ENCODE peak calls at places on chromosomes 13 and 19, in seven cellular contexts. T, V, X, A, D, H and Z are unnamed samples.

GRCh38 chr19:5271145-5271544 is 69.5 kb downstream of the PTPRS start:
- DNase-seq in T (no peak), V (peak; percentile 37), X (peak; percentile 36), A (no peak), D (no peak), H (no peak), Z (no peak)

GRCh38 chr13:30049692-30050091 is 199.3 kb upstream of the UBL3 start:
- DNase-seq in T (peak; percentile 74), V (peak; percentile 54), X (no peak), A (no peak), D (no peak), H (no peak), Z (no peak)

GRCh38 chr19:3324405-3324856 is 42.0 kb upstream of the NFIC start:
- DNase-seq in T (no peak), V (peak; percentile 51), X (peak; percentile 76), A (peak; percentile 83), D (no peak), H (no peak), Z (peak; percentile 63)

GRCh38 chr13:84139561-84140158 is 257.4 kb upstream of the SLITRK1 start:
- DNase-seq in T (no peak), V (no peak), X (no peak), A (no peak), D (no peak), H (no peak), Z (no peak)

GRCh38 chr19:3443840-3444694 is 36.3 kb downstream of the SMIM24 start:
- DNase-seq in T (no peak), V (no peak), X (no peak), A (no peak), D (no peak), H (no peak), Z (peak; percentile 42)

GRCh38 chr19:9941236-9941635 is 4.9 kb upstream of the OLFM2 start:
- DNase-seq in T (peak; percentile 30), V (no peak), X (no peak), A (no peak), D (peak; percentile 95), H (no peak), Z (no peak)

GRCh38 chr13:45047394-45048328 is 58.3 kb downstream of the GPALPP1 start:
- DNase-seq in T (peak; percentile 76), V (peak; percentile 85), X (peak; percentile 78), A (peak; percentile 70), D (peak; percentile 86), H (no peak), Z (peak; percentile 82)

GRCh38 chr13:37648604-37649003 is 50.0 kb upstream of the POSTN start:
- DNase-seq in T (peak; percentile 84), V (peak; percentile 79), X (no peak), A (no peak), D (peak; percentile 56), H (no peak), Z (no peak)

GRCh38 chr19:10113592-10113963 is 2.1 kb downstream of the P2RY11 start:
- DNase-seq in T (no peak), V (peak; percentile 15), X (no peak), A (peak; percentile 44), D (no peak), H (no peak), Z (no peak)

GRCh38 chr19:54317108-54317964 is 4.4 kb upstream of the LILRA5 start:
- DNase-seq in T (no peak), V (no peak), X (no peak), A (no peak), D (no peak), H (no peak), Z (no peak)